ENCODE peak calls at places on chromosomes 7 and 10, in nine cellular contexts. U is psoas muscle, F is body of pancreas, V is endodermal cell, E is prostate gland, P is K562, Q is suprapubic skin, I is GM23338, X is heart left ventricle. D is an unnamed sample.
A peak's percentile ranks its signal among the peaks of the same experiment; 100 is the strongest.

GRCh38 chr7:130910949-130911944 is 177.2 kb upstream of the KLF14 start:
- DNase-seq in U (no peak), F (no peak), V (peak; percentile 71), E (no peak), P (peak; percentile 32), Q (no peak), I (peak; percentile 76), X (no peak), D (no peak)

GRCh38 chr7:134737561-134738353 is 41.7 kb upstream of the CALD1 start:
- DNase-seq in U (no peak), F (no peak), V (peak; percentile 16), E (no peak), P (no peak), Q (no peak), I (no peak), X (no peak), D (peak; percentile 12)

GRCh38 chr7:128940494-128941322 is 3.0 kb downstream of the IRF5 start:
- DNase-seq in U (peak; percentile 74), F (no peak), V (no peak), E (no peak), P (no peak), Q (peak; percentile 83), I (no peak), X (peak; percentile 85), D (peak; percentile 73)

GRCh38 chr10:114724295-114724694 is 66.2 kb upstream of the ABLIM1 start:
- DNase-seq in U (no peak), F (no peak), V (no peak), E (no peak), P (no peak), Q (no peak), I (no peak), X (no peak), D (no peak)

GRCh38 chr10:27525819-27526218 is 21.7 kb downstream of the RAB18 start:
- DNase-seq in U (no peak), F (no peak), V (no peak), E (no peak), P (peak; percentile 31), Q (no peak), I (no peak), X (no peak), D (no peak)

GRCh38 chr7:90816511-90817142 is 220.5 kb downstream of the CDK14 start:
- DNase-seq in U (no peak), F (no peak), V (no peak), E (peak; percentile 7), P (no peak), Q (no peak), I (no peak), X (no peak), D (no peak)

GRCh38 chr7:36957620-36958019 is 233.3 kb upstream of the AOAH start:
- DNase-seq in U (no peak), F (no peak), V (no peak), E (no peak), P (no peak), Q (no peak), I (peak; percentile 10), X (no peak), D (no peak)

GRCh38 chr10:88850712-88851111 is 932 bp downstream of the ANKRD22 start:
- DNase-seq in U (no peak), F (no peak), V (no peak), E (no peak), P (no peak), Q (no peak), I (no peak), X (no peak), D (no peak)

GRCh38 chr10:77649333-77650331 is 12.0 kb upstream of the KCNMA1 start:
- DNase-seq in U (no peak), F (no peak), V (peak; percentile 74), E (no peak), P (no peak), Q (no peak), I (peak; percentile 34), X (no peak), D (no peak)

GRCh38 chr10:62618576-62619408 is 185.7 kb upstream of the ADO start:
- DNase-seq in U (no peak), F (no peak), V (no peak), E (peak; percentile 1), P (no peak), Q (no peak), I (no peak), X (no peak), D (no peak)

GRCh38 chr10:87860156-87860795 is 3.1 kb downstream of the KLLN start:
- DNase-seq in U (no peak), F (no peak), V (peak; percentile 58), E (no peak), P (peak; percentile 16), Q (no peak), I (peak; percentile 65), X (no peak), D (peak; percentile 69)

GRCh38 chr7:16811555-16811954 is 6.8 kb upstream of the AGR2 start:
- DNase-seq in U (no peak), F (no peak), V (no peak), E (no peak), P (no peak), Q (no peak), I (no peak), X (no peak), D (no peak)

GRCh38 chr7:95963446-95963990 is 191.2 kb downstream of the DYNC1I1 start:
- DNase-seq in U (no peak), F (no peak), V (no peak), E (no peak), P (no peak), Q (no peak), I (no peak), X (no peak), D (no peak)

GRCh38 chr7:136018104-136018503 is 40.9 kb upstream of the MTPN start:
- DNase-seq in U (no peak), F (no peak), V (no peak), E (no peak), P (no peak), Q (no peak), I (no peak), X (no peak), D (no peak)

GRCh38 chr7:101728128-101728527 is 89.3 kb upstream of the CUX1 start:
- DNase-seq in U (no peak), F (no peak), V (no peak), E (no peak), P (no peak), Q (no peak), I (no peak), X (no peak), D (no peak)

DNA sequence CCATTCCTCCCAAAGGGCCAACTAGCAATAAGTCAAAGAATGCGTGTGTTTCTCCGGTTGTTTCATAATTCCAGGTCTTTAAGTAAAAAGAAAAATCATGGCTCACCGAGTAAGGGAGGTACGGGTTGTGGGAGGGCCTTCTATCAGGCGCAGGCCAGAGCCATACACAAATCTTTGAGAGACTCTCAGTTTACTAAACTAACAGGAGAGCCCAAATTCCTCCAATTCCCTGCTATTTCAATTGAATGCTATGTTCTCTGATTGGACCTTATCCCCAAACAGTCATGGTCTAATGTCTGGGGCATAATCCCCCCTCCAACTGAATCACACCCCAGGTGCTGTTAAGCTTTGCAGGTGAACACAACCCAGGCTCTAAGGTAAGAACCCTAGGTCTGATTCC is 26.2 kb upstream of the SLF2 start:
- DNase-seq in U (no peak), F (no peak), V (peak; percentile 14), E (no peak), P (no peak), Q (peak; percentile 28), I (no peak), X (no peak), D (no peak)
- TF ChIP-seq CTCF in U (no peak), F (no peak), V (no peak), E (no peak), P (no peak), Q (no peak), I (no peak), X (no peak), D (no peak)

DNA sequence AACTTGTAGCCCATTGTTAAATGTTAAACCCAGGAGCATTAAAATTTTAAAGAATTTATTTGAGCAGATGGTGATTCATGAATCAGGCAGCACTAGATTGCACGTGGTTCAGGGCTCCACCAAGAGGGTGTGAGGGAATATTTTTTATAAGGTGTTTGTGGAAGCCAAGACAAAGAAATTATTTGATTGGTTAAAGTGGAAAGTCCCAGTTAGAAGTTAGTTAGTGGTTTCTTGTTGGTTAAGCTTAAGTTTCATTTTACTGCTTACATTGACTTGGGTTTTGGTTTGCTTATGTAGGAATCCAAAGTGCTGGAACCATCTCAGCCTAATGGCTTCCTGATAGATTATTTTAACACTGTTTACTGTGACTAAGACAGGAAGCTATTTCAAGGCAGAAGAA is 906.2 kb downstream of the LRMDA start:
- DNase-seq in U (no peak), F (no peak), V (no peak), E (no peak), P (no peak), Q (no peak), I (no peak), X (no peak), D (no peak)
- H3K27ac ChIP-seq in U (no peak overlapping the region), F (no peak overlapping the region), V (no peak overlapping the region), E (no peak overlapping the region), P (no peak overlapping the region), Q (no peak overlapping the region), I (no peak overlapping the region), X (no peak overlapping the region), D (no peak overlapping the region)

GRCh38 chr7:39355664-39356063 is 210.5 kb upstream of the YAE1 start:
- DNase-seq in U (no peak), F (no peak), V (no peak), E (no peak), P (no peak), Q (no peak), I (no peak), X (no peak), D (no peak)

GRCh38 chr7:39356531-39356930 is 209.7 kb upstream of the YAE1 start:
- DNase-seq in U (no peak), F (no peak), V (no peak), E (no peak), P (no peak), Q (no peak), I (no peak), X (no peak), D (no peak)

GRCh38 chr7:39360038-39360437 is 206.2 kb upstream of the YAE1 start:
- DNase-seq in U (no peak), F (no peak), V (no peak), E (no peak), P (no peak), Q (no peak), I (no peak), X (no peak), D (no peak)

GRCh38 chr7:39360766-39361165 is 205.4 kb upstream of the YAE1 start:
- DNase-seq in U (no peak), F (no peak), V (no peak), E (no peak), P (no peak), Q (no peak), I (no peak), X (no peak), D (no peak)

GRCh38 chr7:39357648-39358047 is 208.6 kb upstream of the YAE1 start:
- DNase-seq in U (no peak), F (no peak), V (peak; percentile 79), E (no peak), P (peak; percentile 33), Q (no peak), I (peak; percentile 78), X (no peak), D (no peak)
- TF ChIP-seq CTCF in U (no peak), F (no peak), V (peak; percentile 89), E (no peak), P (peak; percentile 46), Q (no peak), I (peak; percentile 76), X (no peak), D (no peak)

DNA sequence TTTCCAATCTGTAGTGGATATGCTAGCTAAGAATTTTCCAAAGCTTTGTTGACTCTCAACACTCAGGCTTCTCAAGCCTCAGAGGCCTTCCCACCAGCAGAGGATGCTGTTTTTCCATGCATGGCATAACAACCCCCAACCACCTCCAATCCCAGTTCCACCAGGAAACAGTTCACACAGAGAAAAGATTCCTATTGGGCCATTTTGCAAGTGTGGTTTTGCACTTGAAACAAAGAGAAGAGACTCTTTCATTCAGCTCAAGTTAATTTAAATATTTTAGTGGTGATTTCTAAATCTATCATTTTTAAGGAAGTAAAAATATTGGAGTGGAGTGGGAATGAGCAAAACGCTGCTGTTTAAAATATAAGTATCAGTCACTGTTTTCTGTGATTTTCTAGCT is 105.6 kb upstream of the COL1A2 start:
- DNase-seq in U (peak; percentile 53), F (peak; percentile 74), V (peak; percentile 90), E (peak; percentile 32), P (peak; percentile 47), Q (no peak), I (peak; percentile 94), X (no peak), D (no peak)
- H3K27ac ChIP-seq in U (no peak overlapping the region), F (no peak overlapping the region), V (no peak overlapping the region), E (no peak overlapping the region), P (no peak overlapping the region), Q (no peak overlapping the region), I (no peak overlapping the region), X (no peak overlapping the region), D (no peak overlapping the region)